ENCODE peak calls at places on chromosomes 6 and 20, in five cellular contexts. X, J, Q, L and T are unnamed samples.

GRCh38 chr20:59425572-59425971 is 125.2 kb downstream of the EDN3 start:
- DNase-seq in Q (no peak), L (no peak), J (no peak), X (no peak), T (no peak)

GRCh38 chr6:3750324-3751018 is 1.0 kb downstream of the PXDC1 start:
- DNase-seq in J (peak), Q (peak), L (peak), X (peak), T (no peak)

GRCh38 chr6:44321210-44321609 is 8.1 kb upstream of the AARS2 start:
- DNase-seq in X (no peak), J (no peak), L (no peak), Q (no peak), T (no peak)

GRCh38 chr6:37615564-37616340 is 81.9 kb downstream of the MDGA1 start:
- DNase-seq in L (no peak), J (no peak), X (no peak), Q (peak), T (no peak)

GRCh38 chr20:8722277-8722928 is 346.5 kb upstream of the PLCB4 start:
- DNase-seq in X (peak), Q (peak), J (no peak), L (peak), T (peak)

GRCh38 chr6:113120577-113121285 is 736.4 kb upstream of the MARCKS start:
- DNase-seq in Q (peak), L (peak), X (no peak), J (peak), T (peak)

GRCh38 chr6:127022297-127022696 is 96.2 kb upstream of the RSPO3 start:
- DNase-seq in Q (peak), J (peak), L (no peak), X (peak), T (no peak)

GRCh38 chr6:15417811-15418210 is 171.9 kb downstream of the JARID2 start:
- DNase-seq in L (peak), J (no peak), Q (peak), X (no peak), T (no peak)

GRCh38 chr20:11755071-11755881 is 162.4 kb upstream of the BTBD3 start:
- DNase-seq in X (no peak), L (no peak), Q (peak), J (peak), T (no peak)

GRCh38 chr6:56448056-56448455 is 194.6 kb downstream of the DST start:
- DNase-seq in J (no peak), X (no peak), Q (no peak), L (no peak), T (no peak)

GRCh38 chr6:150857062-150857905 is 8.2 kb upstream of the MTHFD1L start:
- DNase-seq in J (peak), L (peak), Q (peak), X (no peak), T (peak)

GRCh38 chr6:151948007-151948745 is 140.7 kb downstream of the ESR1 start:
- DNase-seq in Q (peak), L (no peak), J (no peak), X (no peak), T (no peak)

GRCh38 chr6:110881929-110882629 is 7.5 kb downstream of the AMD1 start:
- DNase-seq in X (no peak), Q (no peak), J (no peak), L (no peak), T (no peak)

GRCh38 chr6:10529231-10529801 is 8.2 kb downstream of the GCNT2 start:
- DNase-seq in L (no peak), Q (peak), X (peak), J (no peak), T (no peak)

GRCh38 chr6:134908906-134909516 is 40.9 kb downstream of the ALDH8A1 start:
- DNase-seq in X (no peak), L (peak), Q (peak), J (peak), T (peak)

GRCh38 chr6:163085861-163086562 is 328.5 kb upstream of the QKI start:
- DNase-seq in L (no peak), Q (no peak), X (no peak), J (no peak), T (no peak)

GRCh38 chr6:158795516-158795915 is 23.7 kb downstream of the EZR start:
- DNase-seq in J (no peak), X (no peak), Q (no peak), L (no peak), T (no peak)

GRCh38 chr6:17865798-17866725 is 121.4 kb downstream of the KIF13A start:
- DNase-seq in L (peak), X (peak), J (peak), Q (peak), T (peak)

GRCh38 chr20:50153153-50153499 is 397 bp downstream of the PEDS1 start:
- DNase-seq in X (no peak), Q (no peak), J (no peak), L (no peak), T (no peak)

GRCh38 chr6:87029711-87030314 is 65.1 kb downstream of the CGA start:
- DNase-seq in X (no peak), Q (peak), J (peak), L (peak), T (peak)

GRCh38 chr6:55997223-55997874 is 122.0 kb upstream of the BMP5 start:
- DNase-seq in J (no peak), L (no peak), Q (no peak), X (no peak), T (no peak)